ENCODE peak calls at places on chromosomes 3 and 15, in five cellular contexts. One of them, this sample, is unnamed.

GRCh38 chr3:126199256-126199655 is 18.9 kb upstream of the ALDH1L1 start:
- DNase-seq in psoas muscle: no peak
- DNase-seq in keratinocyte: no peak
- DNase-seq in tibial nerve: no peak
- DNase-seq in CD8-positive, alpha-beta T cell: no peak
- DNase-seq in this sample: no peak

GRCh38 chr3:197216914-197217313 is 81.5 kb downstream of the DLG1 start:
- DNase-seq in psoas muscle: no peak
- DNase-seq in keratinocyte: no peak
- DNase-seq in tibial nerve: no peak
- DNase-seq in CD8-positive, alpha-beta T cell: no peak
- DNase-seq in this sample: no peak

GRCh38 chr3:136559896-136560295 is 192.3 kb downstream of the STAG1 start:
- DNase-seq in psoas muscle: no peak
- DNase-seq in keratinocyte: no peak
- DNase-seq in tibial nerve: no peak
- DNase-seq in CD8-positive, alpha-beta T cell: no peak
- DNase-seq in this sample: no peak

GRCh38 chr3:71057526-71057894 is 526.0 kb downstream of the FOXP1 start:
- DNase-seq in psoas muscle: no peak
- DNase-seq in keratinocyte: no peak
- DNase-seq in tibial nerve: no peak
- DNase-seq in CD8-positive, alpha-beta T cell: no peak
- DNase-seq in this sample: no peak

GRCh38 chr15:90184119-90184785 is 16.9 kb upstream of the SEMA4B start:
- DNase-seq in psoas muscle: peak; percentile 86
- DNase-seq in keratinocyte: no peak
- DNase-seq in tibial nerve: peak; percentile 64
- DNase-seq in CD8-positive, alpha-beta T cell: no peak
- DNase-seq in this sample: peak; percentile 93

GRCh38 chr3:112811917-112812660 is 34.6 kb downstream of the CD200R1L start:
- DNase-seq in psoas muscle: no peak
- DNase-seq in keratinocyte: no peak
- DNase-seq in tibial nerve: no peak
- DNase-seq in CD8-positive, alpha-beta T cell: no peak
- DNase-seq in this sample: no peak

GRCh38 chr15:76954744-76955143 is 23.2 kb downstream of the RCN2 start:
- DNase-seq in psoas muscle: no peak
- DNase-seq in keratinocyte: no peak
- DNase-seq in tibial nerve: no peak
- DNase-seq in CD8-positive, alpha-beta T cell: no peak
- DNase-seq in this sample: no peak

GRCh38 chr3:52820741-52821140 is 9.7 kb downstream of the ITIH4 start:
- DNase-seq in psoas muscle: no peak
- DNase-seq in keratinocyte: no peak
- DNase-seq in tibial nerve: no peak
- DNase-seq in CD8-positive, alpha-beta T cell: no peak
- DNase-seq in this sample: no peak

GRCh38 chr3:81339040-81339845 is 422.2 kb downstream of the GBE1 start:
- DNase-seq in psoas muscle: no peak
- DNase-seq in keratinocyte: no peak
- DNase-seq in tibial nerve: no peak
- DNase-seq in CD8-positive, alpha-beta T cell: no peak
- DNase-seq in this sample: no peak

GRCh38 chr15:81792646-81793045 is 253.2 kb downstream of the MEX3B start:
- DNase-seq in psoas muscle: no peak
- DNase-seq in keratinocyte: no peak
- DNase-seq in tibial nerve: no peak
- DNase-seq in CD8-positive, alpha-beta T cell: no peak
- DNase-seq in this sample: no peak

GRCh38 chr3:126245811-126246727 is 65.7 kb upstream of the ALDH1L1 start:
- DNase-seq in psoas muscle: peak; percentile 66
- DNase-seq in keratinocyte: no peak
- DNase-seq in tibial nerve: peak; percentile 70
- DNase-seq in CD8-positive, alpha-beta T cell: no peak
- DNase-seq in this sample: no peak

GRCh38 chr3:149610351-149611105 is 47.3 kb downstream of the WWTR1 start:
- DNase-seq in psoas muscle: peak; percentile 23
- DNase-seq in keratinocyte: no peak
- DNase-seq in tibial nerve: no peak
- DNase-seq in CD8-positive, alpha-beta T cell: no peak
- DNase-seq in this sample: no peak

GRCh38 chr15:43256341-43256740 is 10.4 kb downstream of the TGM5 start:
- DNase-seq in psoas muscle: no peak
- DNase-seq in keratinocyte: no peak
- DNase-seq in tibial nerve: no peak
- DNase-seq in CD8-positive, alpha-beta T cell: no peak
- DNase-seq in this sample: no peak

GRCh38 chr15:98439523-98439942 is 208.8 kb upstream of the IGF1R start:
- DNase-seq in psoas muscle: no peak
- DNase-seq in keratinocyte: no peak
- DNase-seq in tibial nerve: no peak
- DNase-seq in CD8-positive, alpha-beta T cell: no peak
- DNase-seq in this sample: no peak

GRCh38 chr3:134867277-134867676 is 72.2 kb downstream of the EPHB1 start:
- DNase-seq in psoas muscle: no peak
- DNase-seq in keratinocyte: no peak
- DNase-seq in tibial nerve: no peak
- DNase-seq in CD8-positive, alpha-beta T cell: no peak
- DNase-seq in this sample: no peak

GRCh38 chr15:29089731-29090616 is 179.6 kb downstream of the NSMCE3 start:
- DNase-seq in psoas muscle: no peak
- DNase-seq in keratinocyte: no peak
- DNase-seq in tibial nerve: no peak
- DNase-seq in CD8-positive, alpha-beta T cell: no peak
- DNase-seq in this sample: no peak

GRCh38 chr15:64809649-64810498 is 15.6 kb downstream of the PIF1 start:
- DNase-seq in psoas muscle: peak; percentile 81
- DNase-seq in keratinocyte: no peak
- DNase-seq in tibial nerve: peak; percentile 91
- DNase-seq in CD8-positive, alpha-beta T cell: peak; percentile 67
- DNase-seq in this sample: peak; percentile 82

GRCh38 chr3:148631124-148631903 is 66.4 kb upstream of the AGTR1 start:
- DNase-seq in psoas muscle: no peak
- DNase-seq in keratinocyte: no peak
- DNase-seq in tibial nerve: no peak
- DNase-seq in CD8-positive, alpha-beta T cell: no peak
- DNase-seq in this sample: no peak

GRCh38 chr15:50259276-50259675 is 6.2 kb downstream of the HDC start:
- DNase-seq in psoas muscle: no peak
- DNase-seq in keratinocyte: no peak
- DNase-seq in tibial nerve: no peak
- DNase-seq in CD8-positive, alpha-beta T cell: no peak
- DNase-seq in this sample: no peak

GRCh38 chr15:67147410-67147949 is 82.1 kb downstream of the SMAD3 start:
- DNase-seq in psoas muscle: no peak
- DNase-seq in keratinocyte: no peak
- DNase-seq in tibial nerve: no peak
- DNase-seq in CD8-positive, alpha-beta T cell: no peak
- DNase-seq in this sample: no peak

GRCh38 chr15:67149068-67149841 is 83.9 kb downstream of the SMAD3 start:
- DNase-seq in psoas muscle: no peak
- DNase-seq in keratinocyte: no peak
- DNase-seq in tibial nerve: no peak
- DNase-seq in CD8-positive, alpha-beta T cell: no peak
- DNase-seq in this sample: no peak

GRCh38 chr15:67148196-67148701 is 82.8 kb downstream of the SMAD3 start:
- DNase-seq in psoas muscle: no peak
- DNase-seq in keratinocyte: no peak
- DNase-seq in tibial nerve: no peak
- DNase-seq in CD8-positive, alpha-beta T cell: no peak
- DNase-seq in this sample: no peak

GRCh38 chr15:67152429-67152828 is 87.0 kb downstream of the SMAD3 start:
- DNase-seq in psoas muscle: no peak
- DNase-seq in keratinocyte: no peak
- DNase-seq in tibial nerve: no peak
- DNase-seq in CD8-positive, alpha-beta T cell: no peak
- DNase-seq in this sample: no peak

DNA sequence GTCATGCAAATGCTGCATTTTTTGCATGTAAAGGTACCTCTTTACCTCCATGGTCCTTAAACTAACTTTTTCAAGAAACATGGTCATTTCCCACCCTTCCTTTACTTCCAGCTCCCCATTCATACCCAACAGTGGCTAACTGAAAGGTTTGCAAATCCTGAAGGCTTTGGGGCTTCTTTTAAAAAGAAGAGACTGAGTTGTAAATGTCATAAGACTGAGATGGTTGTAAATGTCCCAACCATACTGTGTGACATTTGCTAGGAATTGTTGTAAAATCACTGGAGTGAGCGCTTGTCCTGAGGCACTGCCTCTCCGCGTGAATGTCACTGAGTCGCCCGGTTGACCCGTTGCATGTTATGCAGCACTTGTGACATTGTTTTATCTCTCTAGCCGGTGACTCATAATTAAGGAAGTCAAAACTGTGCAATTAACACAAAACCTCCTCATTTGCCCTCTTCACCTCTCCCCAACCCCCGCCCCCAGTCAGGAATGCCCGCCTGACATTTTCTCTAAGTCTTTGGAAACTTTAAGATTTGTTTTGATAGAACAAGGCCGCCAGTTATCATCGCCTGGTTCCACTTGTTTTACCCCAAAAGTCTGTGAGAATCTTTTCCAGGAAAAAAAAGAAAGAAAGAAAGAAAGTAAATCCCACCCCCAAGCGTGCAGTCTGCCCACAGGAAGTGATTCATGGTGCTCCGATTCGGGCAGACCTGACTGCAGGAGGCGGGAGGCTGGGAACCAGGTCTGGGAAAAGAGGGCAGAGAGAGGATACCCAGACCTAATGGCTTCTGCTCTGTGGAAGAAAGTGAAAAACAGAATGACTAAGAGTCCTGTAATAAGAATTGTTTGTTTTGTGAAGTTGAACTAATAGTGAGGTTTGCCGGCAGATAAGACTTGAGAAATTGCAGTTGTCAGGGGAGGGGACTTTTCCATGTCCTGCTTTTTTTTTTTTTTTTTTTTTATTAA is 84.7 kb downstream of the SMAD3 start:
- DNase-seq in psoas muscle: peak; percentile 77
- DNase-seq in keratinocyte: no peak
- DNase-seq in tibial nerve: no peak
- DNase-seq in CD8-positive, alpha-beta T cell: peak; percentile 23
- DNase-seq in this sample: peak; percentile 91
- H3K4me3 ChIP-seq in psoas muscle: no peak overlapping the region
- H3K4me3 ChIP-seq in keratinocyte: peak overlapping the region; percentile 51
- H3K4me3 ChIP-seq in tibial nerve: peak overlapping the region; percentile 7
- H3K4me3 ChIP-seq in CD8-positive, alpha-beta T cell: no peak overlapping the region
- H3K4me3 ChIP-seq in this sample: peak overlapping the region; percentile 9

GRCh38 chr3:165622356-165622755 is 214.9 kb downstream of the BCHE start:
- DNase-seq in psoas muscle: no peak
- DNase-seq in keratinocyte: no peak
- DNase-seq in tibial nerve: no peak
- DNase-seq in CD8-positive, alpha-beta T cell: no peak
- DNase-seq in this sample: no peak
- TF ChIP-seq CTCF in psoas muscle: no peak
- TF ChIP-seq CTCF in keratinocyte: no peak
- TF ChIP-seq CTCF in tibial nerve: no peak
- TF ChIP-seq CTCF in CD8-positive, alpha-beta T cell: no peak
- TF ChIP-seq CTCF in this sample: no peak

GRCh38 chr3:172204716-172205115 is 165.3 kb downstream of the FNDC3B start:
- DNase-seq in psoas muscle: no peak
- DNase-seq in keratinocyte: no peak
- DNase-seq in tibial nerve: no peak
- DNase-seq in CD8-positive, alpha-beta T cell: no peak
- DNase-seq in this sample: no peak

GRCh38 chr3:172201136-172201989 is 162.0 kb downstream of the FNDC3B start:
- DNase-seq in psoas muscle: peak; percentile 77
- DNase-seq in keratinocyte: no peak
- DNase-seq in tibial nerve: peak; percentile 78
- DNase-seq in CD8-positive, alpha-beta T cell: no peak
- DNase-seq in this sample: peak; percentile 90

GRCh38 chr3:172202797-172203196 is 163.4 kb downstream of the FNDC3B start:
- DNase-seq in psoas muscle: no peak
- DNase-seq in keratinocyte: no peak
- DNase-seq in tibial nerve: no peak
- DNase-seq in CD8-positive, alpha-beta T cell: no peak
- DNase-seq in this sample: no peak

GRCh38 chr3:172201990-172202318 is 162.6 kb downstream of the FNDC3B start:
- DNase-seq in psoas muscle: no peak
- DNase-seq in keratinocyte: no peak
- DNase-seq in tibial nerve: no peak
- DNase-seq in CD8-positive, alpha-beta T cell: no peak
- DNase-seq in this sample: no peak

DNA sequence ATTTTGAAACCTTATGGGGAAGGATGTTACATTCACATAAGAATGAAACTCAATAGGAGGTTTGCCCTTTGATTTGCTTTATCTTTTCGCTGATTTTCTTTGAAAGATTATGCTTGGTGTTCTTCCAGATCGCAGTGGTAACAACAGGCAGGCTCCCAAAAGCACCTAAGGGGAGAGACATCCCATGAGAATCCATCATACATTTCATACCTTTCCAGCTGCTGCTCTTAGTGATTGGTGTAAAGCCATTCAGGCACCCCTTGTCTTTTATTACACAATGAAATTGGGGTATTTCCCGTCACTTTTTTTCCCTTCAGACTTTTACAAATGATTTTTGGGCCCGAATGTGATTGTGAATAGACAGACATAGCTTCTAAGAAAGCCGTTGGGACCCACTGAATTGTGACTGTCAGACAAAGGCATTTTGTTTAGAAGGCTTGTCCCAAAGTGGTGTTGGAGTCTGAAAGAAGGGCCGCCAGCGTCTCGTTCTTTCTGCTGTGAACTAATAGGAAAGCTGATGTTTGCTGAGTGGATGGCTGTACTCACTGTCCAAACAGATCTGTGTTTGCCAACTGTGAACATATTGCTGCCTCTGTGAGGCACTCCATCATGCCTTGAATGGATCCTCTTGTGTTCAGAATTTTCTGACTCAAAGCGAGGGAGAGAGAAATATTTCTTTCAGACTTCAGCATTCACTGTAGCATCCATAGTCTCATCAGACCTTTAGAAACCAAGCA is 164.3 kb downstream of the FNDC3B start:
- DNase-seq in psoas muscle: no peak
- DNase-seq in keratinocyte: no peak
- DNase-seq in tibial nerve: peak; percentile 32
- DNase-seq in CD8-positive, alpha-beta T cell: no peak
- DNase-seq in this sample: no peak
- H3K4me3 ChIP-seq in psoas muscle: no peak overlapping the region
- H3K4me3 ChIP-seq in keratinocyte: no peak overlapping the region
- H3K4me3 ChIP-seq in tibial nerve: no peak overlapping the region
- H3K4me3 ChIP-seq in CD8-positive, alpha-beta T cell: no peak overlapping the region
- H3K4me3 ChIP-seq in this sample: no peak overlapping the region

GRCh38 chr3:49703443-49703927 is 14.1 kb downstream of the RNF123 start:
- DNase-seq in psoas muscle: peak; percentile 63
- DNase-seq in keratinocyte: no peak
- DNase-seq in tibial nerve: peak; percentile 38
- DNase-seq in CD8-positive, alpha-beta T cell: peak; percentile 67
- DNase-seq in this sample: no peak

GRCh38 chr3:49700014-49700413 is 10.7 kb downstream of the RNF123 start:
- DNase-seq in psoas muscle: no peak
- DNase-seq in keratinocyte: no peak
- DNase-seq in tibial nerve: no peak
- DNase-seq in CD8-positive, alpha-beta T cell: no peak
- DNase-seq in this sample: no peak

GRCh38 chr3:49700453-49701128 is 11.2 kb downstream of the RNF123 start:
- DNase-seq in psoas muscle: no peak
- DNase-seq in keratinocyte: no peak
- DNase-seq in tibial nerve: no peak
- DNase-seq in CD8-positive, alpha-beta T cell: no peak
- DNase-seq in this sample: no peak

GRCh38 chr3:49702672-49703071 is 13.3 kb downstream of the RNF123 start:
- DNase-seq in psoas muscle: no peak
- DNase-seq in keratinocyte: no peak
- DNase-seq in tibial nerve: no peak
- DNase-seq in CD8-positive, alpha-beta T cell: no peak
- DNase-seq in this sample: no peak

GRCh38 chr3:49701388-49702077 is 12.2 kb downstream of the RNF123 start:
- DNase-seq in psoas muscle: no peak
- DNase-seq in keratinocyte: no peak
- DNase-seq in tibial nerve: no peak
- DNase-seq in CD8-positive, alpha-beta T cell: no peak
- DNase-seq in this sample: no peak
- TF ChIP-seq CTCF in psoas muscle: peak; percentile 33
- TF ChIP-seq CTCF in keratinocyte: peak; percentile 67
- TF ChIP-seq CTCF in tibial nerve: peak; percentile 16
- TF ChIP-seq CTCF in CD8-positive, alpha-beta T cell: no peak
- TF ChIP-seq CTCF in this sample: peak; percentile 31

This sample was measured in right atrium auricular region.